ENCODE peak calls at places on chromosomes 1 and 21, in six cellular contexts. One of them, this sample, is unnamed.

GRCh38 chr1:154727409-154727808 is 119.4 kb upstream of the ADAR start:
- DNase-seq in WERI-Rb-1: no peak
- DNase-seq in skeletal muscle cell: no peak
- DNase-seq in right atrium auricular region: no peak
- DNase-seq in ascending aorta: no peak
- DNase-seq in brain microvascular endothelial cell: no peak
- DNase-seq in this sample: no peak

GRCh38 chr21:17911628-17912027 is 92.5 kb upstream of the C21orf91 start:
- DNase-seq in right atrium auricular region: no peak
- DNase-seq in WERI-Rb-1: no peak
- DNase-seq in ascending aorta: no peak
- DNase-seq in skeletal muscle cell: no peak
- DNase-seq in brain microvascular endothelial cell: peak
- DNase-seq in this sample: no peak

GRCh38 chr1:62794047-62794446 is 10.1 kb downstream of the ATG4C start:
- DNase-seq in ascending aorta: no peak
- DNase-seq in brain microvascular endothelial cell: no peak
- DNase-seq in WERI-Rb-1: no peak
- DNase-seq in skeletal muscle cell: no peak
- DNase-seq in right atrium auricular region: no peak
- DNase-seq in this sample: no peak

GRCh38 chr1:145891143-145891542 is 5.5 kb upstream of the ANKRD35 start:
- DNase-seq in skeletal muscle cell: peak
- DNase-seq in ascending aorta: no peak
- DNase-seq in right atrium auricular region: no peak
- DNase-seq in brain microvascular endothelial cell: peak
- DNase-seq in WERI-Rb-1: no peak
- DNase-seq in this sample: peak

GRCh38 chr1:208000504-208000903 is 89.6 kb upstream of the CD34 start:
- DNase-seq in skeletal muscle cell: no peak
- DNase-seq in brain microvascular endothelial cell: no peak
- DNase-seq in ascending aorta: no peak
- DNase-seq in WERI-Rb-1: no peak
- DNase-seq in right atrium auricular region: peak
- DNase-seq in this sample: peak

GRCh38 chr21:29072873-29073221 is 601 bp downstream of the CCT8 start:
- DNase-seq in brain microvascular endothelial cell: peak
- DNase-seq in ascending aorta: no peak
- DNase-seq in right atrium auricular region: no peak
- DNase-seq in WERI-Rb-1: no peak
- DNase-seq in skeletal muscle cell: no peak
- DNase-seq in this sample: no peak

GRCh38 chr1:2555634-2556276 is 416 bp upstream of the TNFRSF14 start:
- DNase-seq in WERI-Rb-1: no peak
- DNase-seq in right atrium auricular region: peak
- DNase-seq in ascending aorta: peak
- DNase-seq in skeletal muscle cell: no peak
- DNase-seq in brain microvascular endothelial cell: no peak
- DNase-seq in this sample: no peak

GRCh38 chr1:209048961-209049669 is 534.4 kb upstream of the CAMK1G start:
- DNase-seq in ascending aorta: no peak
- DNase-seq in right atrium auricular region: no peak
- DNase-seq in skeletal muscle cell: no peak
- DNase-seq in WERI-Rb-1: no peak
- DNase-seq in brain microvascular endothelial cell: peak
- DNase-seq in this sample: no peak

GRCh38 chr1:56904706-56905105 is 50.1 kb downstream of the C8A start:
- DNase-seq in right atrium auricular region: no peak
- DNase-seq in ascending aorta: no peak
- DNase-seq in brain microvascular endothelial cell: no peak
- DNase-seq in WERI-Rb-1: no peak
- DNase-seq in skeletal muscle cell: peak
- DNase-seq in this sample: no peak

GRCh38 chr21:32940079-32941014 is 85.4 kb upstream of the OLIG2 start:
- DNase-seq in right atrium auricular region: no peak
- DNase-seq in WERI-Rb-1: peak
- DNase-seq in brain microvascular endothelial cell: no peak
- DNase-seq in skeletal muscle cell: no peak
- DNase-seq in ascending aorta: no peak
- DNase-seq in this sample: no peak

GRCh38 chr1:58065520-58065919 is 481.0 kb downstream of the OMA1 start:
- DNase-seq in ascending aorta: no peak
- DNase-seq in brain microvascular endothelial cell: no peak
- DNase-seq in right atrium auricular region: no peak
- DNase-seq in WERI-Rb-1: peak
- DNase-seq in skeletal muscle cell: no peak
- DNase-seq in this sample: no peak

GRCh38 chr21:35303085-35303484 is 254.0 kb upstream of the RUNX1 start:
- DNase-seq in WERI-Rb-1: no peak
- DNase-seq in ascending aorta: no peak
- DNase-seq in brain microvascular endothelial cell: peak
- DNase-seq in right atrium auricular region: no peak
- DNase-seq in skeletal muscle cell: peak
- DNase-seq in this sample: no peak

GRCh38 chr21:21045538-21045937 is 47.3 kb downstream of the NCAM2 start:
- DNase-seq in WERI-Rb-1: no peak
- DNase-seq in right atrium auricular region: no peak
- DNase-seq in skeletal muscle cell: no peak
- DNase-seq in brain microvascular endothelial cell: no peak
- DNase-seq in ascending aorta: no peak
- DNase-seq in this sample: no peak

GRCh38 chr1:183580281-183580682 is 10.0 kb downstream of the NCF2 start:
- DNase-seq in skeletal muscle cell: no peak
- DNase-seq in brain microvascular endothelial cell: no peak
- DNase-seq in ascending aorta: peak
- DNase-seq in right atrium auricular region: no peak
- DNase-seq in WERI-Rb-1: peak
- DNase-seq in this sample: no peak

GRCh38 chr1:171817511-171818265 is 23.6 kb upstream of the DNM3 start:
- DNase-seq in skeletal muscle cell: peak
- DNase-seq in brain microvascular endothelial cell: peak
- DNase-seq in right atrium auricular region: no peak
- DNase-seq in WERI-Rb-1: no peak
- DNase-seq in ascending aorta: no peak
- DNase-seq in this sample: no peak

GRCh38 chr1:162926906-162927305 is 65.9 kb upstream of the CCDC190 start:
- DNase-seq in ascending aorta: no peak
- DNase-seq in WERI-Rb-1: no peak
- DNase-seq in skeletal muscle cell: no peak
- DNase-seq in brain microvascular endothelial cell: no peak
- DNase-seq in right atrium auricular region: no peak
- DNase-seq in this sample: no peak

GRCh38 chr1:201194046-201194445 is 3.4 kb downstream of the IGFN1 start:
- DNase-seq in skeletal muscle cell: no peak
- DNase-seq in ascending aorta: no peak
- DNase-seq in WERI-Rb-1: no peak
- DNase-seq in right atrium auricular region: no peak
- DNase-seq in brain microvascular endothelial cell: no peak
- DNase-seq in this sample: no peak

GRCh38 chr1:3518256-3518655 is 63.8 kb downstream of the ARHGEF16 start:
- DNase-seq in ascending aorta: no peak
- DNase-seq in brain microvascular endothelial cell: no peak
- DNase-seq in skeletal muscle cell: no peak
- DNase-seq in right atrium auricular region: no peak
- DNase-seq in WERI-Rb-1: peak
- DNase-seq in this sample: no peak

GRCh38 chr1:10726355-10726754 is 70.1 kb downstream of the CASZ1 start:
- DNase-seq in skeletal muscle cell: no peak
- DNase-seq in ascending aorta: peak
- DNase-seq in WERI-Rb-1: no peak
- DNase-seq in right atrium auricular region: no peak
- DNase-seq in brain microvascular endothelial cell: no peak
- DNase-seq in this sample: no peak

GRCh38 chr1:241834733-241835377 is 13.1 kb upstream of the EXO1 start:
- DNase-seq in brain microvascular endothelial cell: peak
- DNase-seq in ascending aorta: no peak
- DNase-seq in WERI-Rb-1: no peak
- DNase-seq in skeletal muscle cell: no peak
- DNase-seq in right atrium auricular region: no peak
- DNase-seq in this sample: no peak

GRCh38 chr1:93899543-93900207 is 9.6 kb downstream of the GCLM start:
- DNase-seq in ascending aorta: no peak
- DNase-seq in right atrium auricular region: no peak
- DNase-seq in WERI-Rb-1: no peak
- DNase-seq in skeletal muscle cell: no peak
- DNase-seq in brain microvascular endothelial cell: no peak
- DNase-seq in this sample: no peak

GRCh38 chr1:49765034-49765433 is 258.7 kb downstream of the AGBL4 start:
- DNase-seq in ascending aorta: no peak
- DNase-seq in right atrium auricular region: no peak
- DNase-seq in WERI-Rb-1: peak
- DNase-seq in skeletal muscle cell: no peak
- DNase-seq in brain microvascular endothelial cell: no peak
- DNase-seq in this sample: no peak

GRCh38 chr21:20943476-20944085 is 54.6 kb upstream of the NCAM2 start:
- DNase-seq in right atrium auricular region: no peak
- DNase-seq in WERI-Rb-1: no peak
- DNase-seq in brain microvascular endothelial cell: no peak
- DNase-seq in ascending aorta: no peak
- DNase-seq in skeletal muscle cell: peak
- DNase-seq in this sample: no peak

GRCh38 chr1:19412654-19413053 is 72.7 kb downstream of the CAPZB start:
- DNase-seq in right atrium auricular region: no peak
- DNase-seq in skeletal muscle cell: no peak
- DNase-seq in brain microvascular endothelial cell: no peak
- DNase-seq in ascending aorta: no peak
- DNase-seq in WERI-Rb-1: no peak
- DNase-seq in this sample: no peak

GRCh38 chr21:43016728-43017127 is 42.4 kb downstream of the PKNOX1 start:
- DNase-seq in right atrium auricular region: no peak
- DNase-seq in skeletal muscle cell: no peak
- DNase-seq in ascending aorta: no peak
- DNase-seq in brain microvascular endothelial cell: no peak
- DNase-seq in WERI-Rb-1: no peak
- DNase-seq in this sample: no peak
- H3K4me3 ChIP-seq in right atrium auricular region: no peak
- H3K4me3 ChIP-seq in skeletal muscle cell: no peak
- H3K4me3 ChIP-seq in ascending aorta: no peak
- H3K4me3 ChIP-seq in brain microvascular endothelial cell: no peak
- H3K4me3 ChIP-seq in WERI-Rb-1: no peak
- H3K4me3 ChIP-seq in this sample: no peak

DNA sequence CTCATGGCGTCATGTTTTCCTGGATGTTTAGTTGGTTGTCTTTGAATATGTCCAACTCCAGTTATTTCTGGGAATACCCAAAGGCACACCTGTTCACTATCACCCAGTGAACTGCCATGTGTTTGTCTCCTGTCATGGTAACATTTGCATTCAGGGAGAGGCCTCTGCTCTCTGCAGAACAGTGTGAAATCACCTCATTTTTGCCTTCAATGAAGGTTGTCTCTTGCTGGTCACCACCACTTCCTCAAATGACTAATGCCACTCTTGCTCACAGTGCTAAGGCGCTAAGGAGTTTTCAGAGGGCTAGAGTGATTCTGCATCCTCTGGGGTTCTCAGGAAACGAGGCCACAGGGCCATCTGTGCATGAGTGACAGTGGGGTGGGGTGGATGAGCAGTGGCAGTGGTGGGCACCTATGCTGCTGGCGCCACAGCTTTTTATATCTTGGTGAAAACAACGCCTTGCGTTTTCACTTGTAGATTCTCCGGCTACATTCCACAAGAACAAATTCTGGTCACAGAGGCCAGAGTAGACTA is 60.0 kb upstream of the ATP5PO start:
- DNase-seq in brain microvascular endothelial cell: peak
- DNase-seq in ascending aorta: peak
- DNase-seq in WERI-Rb-1: no peak
- DNase-seq in skeletal muscle cell: no peak
- DNase-seq in right atrium auricular region: no peak
- DNase-seq in this sample: peak
- H3K4me3 ChIP-seq in brain microvascular endothelial cell: no peak
- H3K4me3 ChIP-seq in ascending aorta: no peak
- H3K4me3 ChIP-seq in WERI-Rb-1: no peak
- H3K4me3 ChIP-seq in skeletal muscle cell: peak
- H3K4me3 ChIP-seq in right atrium auricular region: no peak
- H3K4me3 ChIP-seq in this sample: no peak

GRCh38 chr1:47209725-47210330 is 20.0 kb upstream of the PDZK1IP1 start:
- DNase-seq in skeletal muscle cell: no peak
- DNase-seq in ascending aorta: peak
- DNase-seq in right atrium auricular region: no peak
- DNase-seq in brain microvascular endothelial cell: no peak
- DNase-seq in WERI-Rb-1: no peak
- DNase-seq in this sample: no peak

GRCh38 chr1:47210666-47211065 is 20.8 kb upstream of the PDZK1IP1 start:
- DNase-seq in WERI-Rb-1: no peak
- DNase-seq in brain microvascular endothelial cell: no peak
- DNase-seq in right atrium auricular region: no peak
- DNase-seq in skeletal muscle cell: no peak
- DNase-seq in ascending aorta: no peak
- DNase-seq in this sample: no peak

GRCh38 chr1:47213230-47213676 is 18.8 kb downstream of the TAL1 start:
- DNase-seq in WERI-Rb-1: no peak
- DNase-seq in ascending aorta: no peak
- DNase-seq in brain microvascular endothelial cell: no peak
- DNase-seq in right atrium auricular region: no peak
- DNase-seq in skeletal muscle cell: no peak
- DNase-seq in this sample: no peak

GRCh38 chr1:47212636-47213229 is 19.3 kb downstream of the TAL1 start:
- DNase-seq in WERI-Rb-1: no peak
- DNase-seq in ascending aorta: peak
- DNase-seq in skeletal muscle cell: no peak
- DNase-seq in right atrium auricular region: no peak
- DNase-seq in brain microvascular endothelial cell: no peak
- DNase-seq in this sample: no peak

GRCh38 chr1:47211796-47212269 is 20.2 kb downstream of the TAL1 start:
- DNase-seq in skeletal muscle cell: no peak
- DNase-seq in brain microvascular endothelial cell: no peak
- DNase-seq in ascending aorta: peak
- DNase-seq in WERI-Rb-1: no peak
- DNase-seq in right atrium auricular region: no peak
- DNase-seq in this sample: no peak
- H3K4me3 ChIP-seq in skeletal muscle cell: no peak
- H3K4me3 ChIP-seq in brain microvascular endothelial cell: no peak
- H3K4me3 ChIP-seq in ascending aorta: no peak
- H3K4me3 ChIP-seq in WERI-Rb-1: no peak
- H3K4me3 ChIP-seq in right atrium auricular region: no peak
- H3K4me3 ChIP-seq in this sample: no peak

DNA sequence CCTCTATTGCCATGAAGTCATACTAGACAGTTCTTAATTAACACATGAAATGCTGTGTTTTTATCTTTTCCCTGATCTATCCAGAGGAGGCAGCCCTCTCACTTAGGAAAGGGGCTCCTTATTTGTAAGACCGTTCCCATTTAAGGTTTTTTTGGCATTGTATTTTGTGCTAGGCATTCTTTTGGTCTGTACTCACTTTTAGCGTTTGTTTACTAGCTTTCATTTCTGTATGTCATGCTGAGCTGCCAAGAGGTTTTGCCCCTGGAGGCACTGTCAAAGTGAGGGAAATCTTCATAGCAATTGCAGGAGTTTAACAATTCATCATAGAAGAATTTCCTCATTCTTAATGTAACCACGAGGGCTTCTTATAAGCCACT is 59.5 kb downstream of the MTR start:
- DNase-seq in brain microvascular endothelial cell: peak
- DNase-seq in ascending aorta: no peak
- DNase-seq in WERI-Rb-1: no peak
- DNase-seq in skeletal muscle cell: peak
- DNase-seq in right atrium auricular region: no peak
- DNase-seq in this sample: no peak
- H3K4me3 ChIP-seq in brain microvascular endothelial cell: no peak
- H3K4me3 ChIP-seq in ascending aorta: no peak
- H3K4me3 ChIP-seq in WERI-Rb-1: no peak
- H3K4me3 ChIP-seq in skeletal muscle cell: no peak
- H3K4me3 ChIP-seq in right atrium auricular region: no peak
- H3K4me3 ChIP-seq in this sample: no peak

This sample was measured in vagina.